ENCODE peak calls at places on chromosomes 6 and 20, in four cellular contexts. One of them, this sample, is unnamed.

GRCh38 chr6:164097557-164098398 is 683.3 kb downstream of the QKI start:
- DNase-seq in MM.1S: no peak
- DNase-seq in lower lobe of right lung: no peak
- DNase-seq in NCI-H446: no peak
- DNase-seq in this sample: peak

GRCh38 chr6:52399511-52400315 is 20.4 kb upstream of the EFHC1 start:
- DNase-seq in MM.1S: peak
- DNase-seq in lower lobe of right lung: no peak
- DNase-seq in NCI-H446: no peak
- DNase-seq in this sample: peak

GRCh38 chr6:169172435-169172834 is 81.2 kb downstream of the THBS2 start:
- DNase-seq in MM.1S: no peak
- DNase-seq in lower lobe of right lung: no peak
- DNase-seq in NCI-H446: no peak
- DNase-seq in this sample: peak

GRCh38 chr20:47496118-47496517 is 5.6 kb upstream of the NCOA3 start:
- DNase-seq in MM.1S: no peak
- DNase-seq in lower lobe of right lung: no peak
- DNase-seq in NCI-H446: no peak
- DNase-seq in this sample: no peak

GRCh38 chr6:14758421-14759043 is 487.3 kb upstream of the JARID2 start:
- DNase-seq in MM.1S: no peak
- DNase-seq in lower lobe of right lung: peak
- DNase-seq in NCI-H446: no peak
- DNase-seq in this sample: no peak

GRCh38 chr20:40390654-40391053 is 298.4 kb downstream of the MAFB start:
- DNase-seq in MM.1S: no peak
- DNase-seq in lower lobe of right lung: no peak
- DNase-seq in NCI-H446: no peak
- DNase-seq in this sample: no peak

GRCh38 chr6:91149914-91150674 is 563.2 kb upstream of the MAP3K7 start:
- DNase-seq in MM.1S: no peak
- DNase-seq in lower lobe of right lung: no peak
- DNase-seq in NCI-H446: no peak
- DNase-seq in this sample: peak

GRCh38 chr6:43937236-43938177 is 167.5 kb downstream of the VEGFA start:
- DNase-seq in MM.1S: no peak
- DNase-seq in lower lobe of right lung: peak
- DNase-seq in NCI-H446: no peak
- DNase-seq in this sample: no peak

GRCh38 chr6:167573461-167574215 is 248.8 kb downstream of the TTLL2 start:
- DNase-seq in MM.1S: peak
- DNase-seq in lower lobe of right lung: no peak
- DNase-seq in NCI-H446: no peak
- DNase-seq in this sample: peak

GRCh38 chr20:32539063-32539816 is 45.9 kb downstream of the NOL4L start:
- DNase-seq in MM.1S: no peak
- DNase-seq in lower lobe of right lung: no peak
- DNase-seq in NCI-H446: no peak
- DNase-seq in this sample: no peak